ENCODE peak calls at places on chromosomes 16 and 17, in seven cellular contexts. Z is A549, T is HCT116, E is K562, V is WTC11, G is SK-N-SH, X is H1. K is an unnamed sample.

GRCh38 chr17:68355093-68355492 is 63.8 kb downstream of the ARSG start:
- DNase-seq in T (no peak), X (no peak), Z (peak), E (no peak), G (no peak), V (no peak), K (no peak)

GRCh38 chr17:37701424-37702020 is 43.3 kb downstream of the HNF1B start:
- DNase-seq in V (peak), X (no peak), G (peak), E (peak), Z (peak), T (peak), K (no peak)

GRCh38 chr16:23368469-23368868 is 66.4 kb downstream of the SCNN1B start:
- DNase-seq in X (no peak), V (no peak), E (no peak), Z (no peak), G (no peak), T (peak), K (no peak)

GRCh38 chr17:47663997-47664941 is 14.6 kb downstream of the KPNB1 start:
- DNase-seq in T (peak), V (peak), X (no peak), G (peak), Z (peak), E (peak), K (peak)

GRCh38 chr16:24617502-24617901 is 78.1 kb downstream of the RBBP6 start:
- DNase-seq in G (no peak), T (no peak), E (no peak), Z (no peak), X (no peak), V (no peak), K (no peak)

GRCh38 chr17:82750241-82750905 is 1.5 kb upstream of the TBCD start:
- DNase-seq in T (no peak), Z (no peak), G (no peak), V (no peak), E (no peak), X (no peak), K (no peak)

GRCh38 chr16:2691491-2692248 is 9.3 kb downstream of the KCTD5 start:
- DNase-seq in G (peak), T (no peak), V (no peak), Z (no peak), X (no peak), E (no peak), K (no peak)

GRCh38 chr17:28549274-28550132 is 2.9 kb downstream of the UNC119 start:
- DNase-seq in X (no peak), E (no peak), T (no peak), Z (no peak), V (no peak), G (no peak), K (no peak)

GRCh38 chr16:88713568-88714419 is 7.5 kb downstream of the CTU2 start:
- DNase-seq in T (no peak), X (no peak), Z (no peak), E (peak), G (no peak), V (no peak), K (no peak)

GRCh38 chr17:1720856-1721386 is 3.6 kb upstream of the WDR81 start:
- DNase-seq in T (peak), Z (peak), E (no peak), G (no peak), V (peak), X (no peak), K (peak)

GRCh38 chr16:29862383-29862883 is 593 bp downstream of the CDIPT start:
- DNase-seq in X (no peak), T (no peak), G (peak), V (no peak), E (peak), Z (peak), K (no peak)

GRCh38 chr16:11079657-11080187 is 135.4 kb downstream of the CLEC16A start:
- DNase-seq in X (no peak), T (no peak), V (no peak), Z (no peak), E (no peak), G (peak), K (no peak)
- TF ChIP-seq MAX in X (no peak), T (no peak), V (no peak), Z (no peak), E (no peak), G (peak), K (no peak)

GRCh38 chr17:77464988-77465357 is 324.2 kb downstream of the SEC14L1 start:
- DNase-seq in G (no peak), E (no peak), V (no peak), Z (no peak), T (no peak), X (no peak), K (no peak)

GRCh38 chr17:77465358-77466041 is 324.7 kb downstream of the SEC14L1 start:
- DNase-seq in E (no peak), G (no peak), X (no peak), Z (no peak), V (no peak), T (no peak), K (no peak)

GRCh38 chr17:77467513-77467912 is 326.7 kb downstream of the SEC14L1 start:
- DNase-seq in G (no peak), Z (no peak), X (no peak), V (no peak), T (no peak), E (no peak), K (no peak)

GRCh38 chr17:77466596-77467223 is 325.9 kb downstream of the SEC14L1 start:
- DNase-seq in X (no peak), G (no peak), T (no peak), Z (no peak), E (no peak), V (no peak), K (no peak)

GRCh38 chr17:77466140-77466539 is 325.4 kb downstream of the SEC14L1 start:
- DNase-seq in E (no peak), G (no peak), T (no peak), Z (no peak), X (no peak), V (peak), K (no peak)
- TF ChIP-seq MAX in E (no peak), G (no peak), T (no peak), Z (no peak), X (no peak), V (peak), K (no peak)

GRCh38 chr16:11586375-11586855 is 304 bp downstream of the LITAF start:
- DNase-seq in X (no peak), Z (no peak), G (no peak), E (no peak), V (no peak), T (no peak), K (no peak)
- TF ChIP-seq MAX in X (no peak), Z (no peak), G (no peak), E (no peak), V (no peak), T (no peak), K (no peak)

DNA sequence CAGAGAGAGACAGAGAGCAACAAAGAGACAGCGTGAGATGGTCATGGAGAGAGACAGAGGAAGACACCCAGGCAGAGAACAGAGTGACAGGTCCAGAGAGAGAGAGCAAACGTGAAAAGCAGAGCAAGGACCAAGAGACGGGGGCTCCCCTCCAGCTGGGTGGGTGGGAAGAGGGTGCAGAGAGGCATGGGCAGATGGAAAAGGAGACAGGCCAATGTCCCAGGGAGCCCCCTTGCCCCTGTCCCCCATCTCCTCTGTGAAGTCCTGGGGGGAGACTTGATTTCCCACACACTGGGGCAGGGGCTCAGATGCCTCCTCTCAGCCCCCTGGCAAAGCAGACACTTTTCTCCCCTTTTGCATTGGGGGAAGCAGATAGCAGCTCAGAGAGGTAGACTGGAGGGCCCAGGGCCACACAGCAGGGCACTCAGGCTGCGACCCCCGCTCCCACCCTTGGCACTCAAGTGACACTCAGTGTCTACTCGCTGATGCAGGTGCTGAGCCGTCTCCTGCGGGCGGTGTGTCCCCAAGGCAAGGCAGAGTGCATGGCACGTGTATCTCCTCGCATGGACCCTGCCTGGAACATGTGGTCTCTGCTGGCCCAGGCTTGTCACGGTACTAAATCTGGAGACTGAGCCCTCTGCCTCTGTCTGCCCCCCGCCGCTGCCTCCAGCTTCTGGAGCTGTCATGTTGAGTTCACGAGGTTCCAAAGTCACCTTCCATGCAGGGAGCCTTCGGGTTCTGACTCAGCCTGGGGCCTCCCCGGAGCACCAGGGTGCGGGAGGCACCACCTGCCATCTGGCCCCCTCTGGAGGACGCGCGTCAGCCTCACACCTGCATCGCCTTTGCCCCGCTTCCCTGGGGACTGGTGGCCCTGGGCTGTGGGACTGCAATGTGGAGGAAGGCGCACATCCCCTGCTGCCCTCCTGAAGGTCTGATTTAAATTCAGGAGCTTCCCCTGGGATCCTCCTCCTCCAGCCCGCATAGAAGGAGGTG is 215.9 kb upstream of the GSE1 start:
- DNase-seq in V (peak), E (peak), Z (peak), X (no peak), T (no peak), G (no peak), K (peak)
- TF ChIP-seq MAX in V (no peak), E (peak), Z (peak), X (no peak), T (no peak), G (no peak), K (peak)

DNA sequence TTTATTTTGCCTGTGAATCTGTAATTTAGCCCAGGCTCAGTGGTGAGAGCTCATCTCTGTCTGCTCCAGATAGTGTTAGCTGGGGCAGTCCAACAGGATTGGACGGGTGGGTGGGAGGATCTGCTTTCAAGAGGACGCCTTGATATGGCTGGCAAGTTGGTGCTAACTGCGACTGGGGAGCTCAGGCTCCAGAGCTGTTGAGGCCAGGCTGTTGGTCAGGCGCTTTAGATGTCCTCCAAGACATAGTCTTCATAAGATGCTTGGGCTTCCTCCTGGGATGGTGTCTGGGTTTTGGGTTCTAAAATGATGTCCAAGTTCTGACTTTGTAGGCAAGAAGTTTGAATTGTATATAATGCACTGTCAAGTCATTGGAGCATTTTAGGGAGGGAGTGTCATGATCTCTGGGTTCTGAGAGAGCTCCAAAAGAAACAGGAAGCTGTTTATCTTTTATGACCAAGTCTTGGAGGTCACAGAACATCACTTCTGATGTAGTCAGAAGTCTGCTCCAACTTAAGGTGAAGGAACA is 12.8 kb upstream of the PCTP start:
- DNase-seq in E (peak), X (no peak), V (no peak), Z (no peak), T (no peak), G (no peak), K (no peak)
- TF ChIP-seq MAX in E (no peak), X (no peak), V (no peak), Z (no peak), T (no peak), G (no peak), K (no peak)

GRCh38 chr17:40827746-40828453 is 5.5 kb upstream of the KRT10 start:
- DNase-seq in E (peak), T (peak), Z (peak), X (no peak), V (no peak), G (no peak), K (no peak)
- TF ChIP-seq MAX in E (peak), T (peak), Z (no peak), X (no peak), V (no peak), G (no peak), K (no peak)

GRCh38 chr17:36068524-36068923 is 4.5 kb downstream of the CCL18 start:
- DNase-seq in G (no peak), E (no peak), X (no peak), V (no peak), Z (no peak), T (no peak), K (no peak)

GRCh38 chr17:36074365-36074764 is 10.3 kb downstream of the CCL18 start:
- DNase-seq in Z (no peak), G (no peak), V (no peak), T (no peak), E (no peak), X (no peak), K (no peak)

GRCh38 chr17:36070427-36070826 is 6.4 kb downstream of the CCL18 start:
- DNase-seq in V (no peak), X (no peak), Z (no peak), G (no peak), T (no peak), E (no peak), K (no peak)

GRCh38 chr17:36069131-36069530 is 5.1 kb downstream of the CCL18 start:
- DNase-seq in T (no peak), V (no peak), X (no peak), G (no peak), E (no peak), Z (no peak), K (no peak)

GRCh38 chr17:36072431-36073121 is 8.5 kb downstream of the CCL18 start:
- DNase-seq in V (peak), G (peak), E (peak), Z (peak), X (peak), T (peak), K (peak)
- TF ChIP-seq MAX in V (no peak), G (no peak), E (no peak), Z (no peak), X (no peak), T (no peak), K (no peak)

GRCh38 chr16:15966420-15967222 is 17.2 kb downstream of the ABCC1 start:
- DNase-seq in Z (peak), G (peak), T (peak), V (no peak), E (no peak), X (no peak), K (no peak)
- TF ChIP-seq MAX in Z (peak), G (peak), T (no peak), V (no peak), E (no peak), X (no peak), K (no peak)

GRCh38 chr17:3920940-3921852 is 4.9 kb upstream of the P2RX1 start:
- DNase-seq in Z (no peak), V (no peak), G (no peak), E (no peak), T (no peak), X (no peak), K (no peak)
- TF ChIP-seq MAX in Z (no peak), V (no peak), G (no peak), E (no peak), T (no peak), X (no peak), K (no peak)